ENCODE peak calls at places on chromosome 16, in eight cellular contexts. L is osteoblast, Z is left ventricle myocardium inferior, G is stomach, C is right cardiac atrium, R is GM23248, N is cardiac muscle cell, A is mucosa of descending colon. D is an unnamed sample.

GRCh38 chr16:27777527-27777926 is 227.6 kb downstream of the KATNIP start:
- DNase-seq in L (peak; percentile 42), Z (no peak), G (no peak), C (no peak), R (no peak), N (no peak), A (no peak), D (no peak)

GRCh38 chr16:54856871-54857270 is 73.8 kb upstream of the IRX5 start:
- DNase-seq in L (no peak), Z (no peak), G (no peak), C (no peak), R (no peak), N (no peak), A (no peak), D (no peak)

GRCh38 chr16:24729967-24730815 is 740 bp downstream of the TNRC6A start:
- DNase-seq in L (peak; percentile 90), Z (peak; percentile 44), G (peak; percentile 33), C (peak; percentile 74), R (peak; percentile 65), N (peak; percentile 24), A (peak; percentile 59), D (no peak)

GRCh38 chr16:83578146-83578545 is 229.6 kb upstream of the HSBP1 start:
- DNase-seq in L (no peak), Z (no peak), G (no peak), C (no peak), R (no peak), N (no peak), A (no peak), D (no peak)

GRCh38 chr16:56995136-56995805 is 5.9 kb downstream of the NLRC5 start:
- DNase-seq in L (no peak), Z (no peak), G (no peak), C (no peak), R (no peak), N (no peak), A (no peak), D (no peak)

GRCh38 chr16:53129281-53130192 is 74.7 kb downstream of the CHD9 start:
- DNase-seq in L (peak; percentile 94), Z (no peak), G (no peak), C (no peak), R (peak; percentile 55), N (peak; percentile 83), A (no peak), D (no peak)

GRCh38 chr16:89829630-89830437 is 1.6 kb downstream of the SPIRE2 start:
- DNase-seq in L (peak; percentile 5), Z (no peak), G (no peak), C (peak; percentile 51), R (no peak), N (no peak), A (peak; percentile 81), D (no peak)

GRCh38 chr16:3022208-3022696 is 1.5 kb downstream of the HCFC1R1 start:
- DNase-seq in L (peak; percentile 98), Z (peak; percentile 88), G (peak; percentile 91), C (peak; percentile 94), R (peak; percentile 98), N (peak; percentile 97), A (peak; percentile 91), D (no peak)

GRCh38 chr16:9061358-9061813 is 30.1 kb upstream of the HAPSTR1 start:
- DNase-seq in L (peak; percentile 3), Z (peak; percentile 52), G (no peak), C (peak; percentile 64), R (peak; percentile 43), N (no peak), A (no peak), D (no peak)

GRCh38 chr16:66523861-66524354 is 26.0 kb downstream of the TK2 start:
- DNase-seq in L (no peak), Z (no peak), G (no peak), C (no peak), R (no peak), N (peak; percentile 55), A (no peak), D (peak; percentile 72)

GRCh38 chr16:16042076-16042475 is 92.7 kb downstream of the ABCC1 start:
- DNase-seq in L (peak; percentile 57), Z (peak; percentile 53), G (peak; percentile 93), C (no peak), R (peak; percentile 37), N (peak; percentile 95), A (no peak), D (no peak)

GRCh38 chr16:14307623-14308356 is 236.7 kb downstream of the MRTFB start:
- DNase-seq in L (peak; percentile 92), Z (peak; percentile 45), G (no peak), C (peak; percentile 53), R (peak; percentile 86), N (no peak), A (no peak), D (no peak)

GRCh38 chr16:74455213-74455612 is 33.9 kb upstream of the CLEC18B start:
- DNase-seq in L (peak; percentile 80), Z (no peak), G (no peak), C (no peak), R (peak; percentile 88), N (peak; percentile 90), A (no peak), D (no peak)

GRCh38 chr16:56198044-56198754 is 6.9 kb downstream of the GNAO1 start:
- DNase-seq in L (no peak), Z (no peak), G (no peak), C (no peak), R (no peak), N (no peak), A (no peak), D (no peak)

GRCh38 chr16:20807822-20808207 is 1.5 kb downstream of the REXO5 start:
- DNase-seq in L (no peak), Z (no peak), G (no peak), C (no peak), R (no peak), N (no peak), A (no peak), D (peak; percentile 6)

GRCh38 chr16:7482028-7482427 is 149.4 kb downstream of the RBFOX1 start:
- DNase-seq in L (no peak), Z (no peak), G (no peak), C (no peak), R (no peak), N (no peak), A (no peak), D (no peak)

GRCh38 chr16:4414187-4414909 is 2.0 kb downstream of the CORO7 start:
- DNase-seq in L (peak; percentile 65), Z (no peak), G (peak; percentile 48), C (no peak), R (no peak), N (no peak), A (no peak), D (peak; percentile 84)

GRCh38 chr16:21301168-21301894 is 23.2 kb upstream of the CRYM start:
- DNase-seq in L (peak; percentile 88), Z (peak; percentile 68), G (peak; percentile 72), C (peak; percentile 84), R (peak; percentile 85), N (peak; percentile 70), A (peak; percentile 92), D (peak; percentile 85)

GRCh38 chr16:79299154-79299799 is 301.3 kb downstream of the MAF start:
- DNase-seq in L (no peak), Z (no peak), G (no peak), C (no peak), R (no peak), N (no peak), A (no peak), D (no peak)

GRCh38 chr16:4661661-4662060 is 31.7 kb upstream of the NUDT16L1 start:
- DNase-seq in L (peak; percentile 85), Z (no peak), G (peak; percentile 84), C (peak; percentile 39), R (no peak), N (no peak), A (no peak), D (no peak)

GRCh38 chr16:24430937-24431760 is 108.2 kb upstream of the RBBP6 start:
- DNase-seq in L (no peak), Z (no peak), G (no peak), C (no peak), R (peak; percentile 12), N (no peak), A (no peak), D (peak; percentile 17)

GRCh38 chr16:4769306-4769638 is 2.3 kb upstream of the ZNF500 start:
- DNase-seq in L (peak; percentile 34), Z (no peak), G (no peak), C (no peak), R (no peak), N (no peak), A (no peak), D (no peak)

GRCh38 chr16:67534420-67534819 is 5.8 kb downstream of the RIPOR1 start:
- DNase-seq in L (peak; percentile 31), Z (no peak), G (no peak), C (no peak), R (no peak), N (no peak), A (no peak), D (no peak)

GRCh38 chr16:3510410-3510809 is 9.6 kb downstream of the CLUAP1 start:
- DNase-seq in L (no peak), Z (no peak), G (no peak), C (no peak), R (no peak), N (no peak), A (no peak), D (no peak)

GRCh38 chr16:71230122-71230845 is at the start of gene HYDIN:
- DNase-seq in L (peak; percentile 72), Z (no peak), G (no peak), C (peak; percentile 64), R (peak; percentile 63), N (peak; percentile 59), A (peak; percentile 57), D (peak; percentile 9)
- H3K4me3 ChIP-seq in L (peak within 1 kb of the TSS; percentile 47), Z (peak within 1 kb of the TSS; percentile 21), G (no peak within 1 kb of the TSS), C (no peak within 1 kb of the TSS), R (no peak within 1 kb of the TSS), N (peak within 1 kb of the TSS; percentile 35), A (no peak within 1 kb of the TSS), D (no peak within 1 kb of the TSS)

GRCh38 chr16:73091199-73091598 is 43.3 kb upstream of the ZFHX3 start:
- DNase-seq in L (no peak), Z (no peak), G (no peak), C (no peak), R (no peak), N (no peak), A (no peak), D (no peak)
- H3K4me3 ChIP-seq in L (no peak overlapping the region), Z (no peak overlapping the region), G (no peak overlapping the region), C (no peak overlapping the region), R (no peak overlapping the region), N (no peak overlapping the region), A (no peak overlapping the region), D (no peak overlapping the region)

DNA sequence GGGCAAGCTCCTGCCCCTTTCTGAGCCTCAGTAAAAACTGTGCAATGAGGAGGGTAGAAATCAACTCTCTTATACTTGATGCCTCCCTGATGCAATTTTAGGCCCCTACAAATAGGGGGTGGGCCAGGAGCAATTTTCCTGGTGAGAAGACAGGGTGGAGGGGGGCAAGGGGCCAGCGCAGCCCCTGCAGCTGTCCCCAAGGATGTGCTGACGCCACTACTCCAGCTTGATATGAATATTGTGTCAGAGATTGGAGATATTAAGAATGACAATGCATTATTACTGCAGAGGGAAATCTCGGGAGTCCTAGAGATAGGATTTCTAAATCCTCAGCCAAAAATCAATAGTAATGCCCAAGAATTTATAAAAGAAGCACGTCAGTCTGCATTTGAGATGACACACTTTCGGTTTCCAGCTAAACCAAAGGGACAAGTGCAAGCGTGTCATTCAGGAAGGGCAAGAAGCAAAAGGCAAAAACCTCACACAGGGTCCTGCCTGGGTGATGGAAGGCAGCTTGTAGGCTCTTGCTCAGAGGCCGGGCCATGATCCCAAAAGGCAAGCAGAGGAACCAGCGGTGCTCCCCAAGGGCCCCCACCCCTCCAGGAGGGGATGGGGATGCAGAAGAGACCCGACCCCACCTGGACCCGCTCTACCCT is 178.8 kb downstream of the C16orf78 start:
- DNase-seq in L (peak; percentile 85), Z (no peak), G (no peak), C (peak; percentile 77), R (no peak), N (no peak), A (no peak), D (no peak)
- H3K4me3 ChIP-seq in L (no peak overlapping the region), Z (no peak overlapping the region), G (no peak overlapping the region), C (no peak overlapping the region), R (no peak overlapping the region), N (no peak overlapping the region), A (no peak overlapping the region), D (no peak overlapping the region)

GRCh38 chr16:87064731-87065720 is 252.2 kb downstream of the C16orf95 start:
- DNase-seq in L (peak; percentile 59), Z (no peak), G (no peak), C (no peak), R (no peak), N (no peak), A (no peak), D (no peak)
- H3K4me3 ChIP-seq in L (peak overlapping the region; percentile 61), Z (peak overlapping the region; percentile 6), G (no peak overlapping the region), C (no peak overlapping the region), R (no peak overlapping the region), N (no peak overlapping the region), A (no peak overlapping the region), D (no peak overlapping the region)